ENCODE peak calls at places on chromosomes 6 and 20, in five cellular contexts. One of them, this sample, is unnamed.

GRCh38 chr6:85561750-85562357 is 31.8 kb downstream of the SNX14 start:
- DNase-seq in HL-60: no peak
- DNase-seq in endothelial cell of umbilical vein: no peak
- DNase-seq in H1: no peak
- DNase-seq in stomach: no peak
- DNase-seq in this sample: no peak

GRCh38 chr20:47960769-47961525 is 175.7 kb upstream of the SULF2 start:
- DNase-seq in HL-60: no peak
- DNase-seq in endothelial cell of umbilical vein: no peak
- DNase-seq in H1: no peak
- DNase-seq in stomach: no peak
- DNase-seq in this sample: no peak

GRCh38 chr6:93008385-93008784 is 411.0 kb downstream of the EPHA7 start:
- DNase-seq in HL-60: no peak
- DNase-seq in endothelial cell of umbilical vein: no peak
- DNase-seq in H1: no peak
- DNase-seq in stomach: no peak
- DNase-seq in this sample: no peak

GRCh38 chr6:135411849-135412248 is 85.7 kb downstream of the AHI1 start:
- DNase-seq in HL-60: no peak
- DNase-seq in endothelial cell of umbilical vein: no peak
- DNase-seq in H1: no peak
- DNase-seq in stomach: no peak
- DNase-seq in this sample: no peak

GRCh38 chr20:16475225-16475624 is 98.0 kb downstream of the KIF16B start:
- DNase-seq in HL-60: no peak
- DNase-seq in endothelial cell of umbilical vein: no peak
- DNase-seq in H1: no peak
- DNase-seq in stomach: no peak
- DNase-seq in this sample: no peak

GRCh38 chr20:59010995-59011873 is 4.2 kb upstream of the CTSZ start:
- DNase-seq in HL-60: no peak
- DNase-seq in endothelial cell of umbilical vein: peak; percentile 98
- DNase-seq in H1: peak; percentile 26
- DNase-seq in stomach: peak; percentile 25
- DNase-seq in this sample: no peak

GRCh38 chr6:89986650-89987074 is 92.4 kb downstream of the GJA10 start:
- DNase-seq in HL-60: no peak
- DNase-seq in endothelial cell of umbilical vein: no peak
- DNase-seq in H1: no peak
- DNase-seq in stomach: no peak
- DNase-seq in this sample: no peak

GRCh38 chr6:37171141-37171969 is 1.4 kb downstream of the PIM1 start:
- DNase-seq in HL-60: no peak
- DNase-seq in endothelial cell of umbilical vein: peak; percentile 48
- DNase-seq in H1: peak; percentile 60
- DNase-seq in stomach: peak; percentile 51
- DNase-seq in this sample: peak; percentile 85

GRCh38 chr6:116280161-116280959 is 630 bp upstream of the TSPYL1 start:
- DNase-seq in HL-60: no peak
- DNase-seq in endothelial cell of umbilical vein: no peak
- DNase-seq in H1: no peak
- DNase-seq in stomach: no peak
- DNase-seq in this sample: no peak

GRCh38 chr6:167567142-167568033 is 242.5 kb downstream of the TTLL2 start:
- DNase-seq in HL-60: no peak
- DNase-seq in endothelial cell of umbilical vein: no peak
- DNase-seq in H1: no peak
- DNase-seq in stomach: no peak
- DNase-seq in this sample: no peak

GRCh38 chr6:136647363-136647763 is 97.1 kb upstream of the MAP7 start:
- DNase-seq in HL-60: no peak
- DNase-seq in endothelial cell of umbilical vein: peak; percentile 88
- DNase-seq in H1: no peak
- DNase-seq in stomach: peak; percentile 41
- DNase-seq in this sample: no peak

GRCh38 chr6:32982084-32982701 is 13.8 kb downstream of the BRD2 start:
- DNase-seq in HL-60: no peak
- DNase-seq in endothelial cell of umbilical vein: no peak
- DNase-seq in H1: no peak
- DNase-seq in stomach: no peak
- DNase-seq in this sample: no peak

GRCh38 chr20:61561111-61561830 is 309.2 kb downstream of the CDH4 start:
- DNase-seq in HL-60: no peak
- DNase-seq in endothelial cell of umbilical vein: no peak
- DNase-seq in H1: no peak
- DNase-seq in stomach: no peak
- DNase-seq in this sample: no peak

GRCh38 chr6:144150673-144151009 is 324 bp downstream of the STX11 start:
- DNase-seq in HL-60: no peak
- DNase-seq in endothelial cell of umbilical vein: peak; percentile 56
- DNase-seq in H1: no peak
- DNase-seq in stomach: no peak
- DNase-seq in this sample: no peak

GRCh38 chr6:22361576-22361975 is 64.7 kb upstream of the PRL start:
- DNase-seq in HL-60: no peak
- DNase-seq in endothelial cell of umbilical vein: no peak
- DNase-seq in H1: no peak
- DNase-seq in stomach: no peak
- DNase-seq in this sample: no peak

GRCh38 chr20:62782149-62782892 is 14.0 kb upstream of the MRGBP start:
- DNase-seq in HL-60: no peak
- DNase-seq in endothelial cell of umbilical vein: no peak
- DNase-seq in H1: no peak
- DNase-seq in stomach: no peak
- DNase-seq in this sample: no peak

GRCh38 chr6:127266892-127267741 is 453 bp downstream of the RNF146 start:
- DNase-seq in HL-60: no peak
- DNase-seq in endothelial cell of umbilical vein: peak; percentile 79
- DNase-seq in H1: peak; percentile 84
- DNase-seq in stomach: peak; percentile 48
- DNase-seq in this sample: peak; percentile 75

GRCh38 chr20:51393566-51393965 is 149.0 kb downstream of the NFATC2 start:
- DNase-seq in HL-60: no peak
- DNase-seq in endothelial cell of umbilical vein: peak; percentile 87
- DNase-seq in H1: no peak
- DNase-seq in stomach: no peak
- DNase-seq in this sample: no peak

GRCh38 chr6:88263591-88263990 is 97.4 kb upstream of the CNR1 start:
- DNase-seq in HL-60: peak; percentile 88
- DNase-seq in endothelial cell of umbilical vein: no peak
- DNase-seq in H1: no peak
- DNase-seq in stomach: no peak
- DNase-seq in this sample: no peak

GRCh38 chr6:16684195-16684689 is 77.0 kb downstream of the ATXN1 start:
- DNase-seq in HL-60: peak; percentile 95
- DNase-seq in endothelial cell of umbilical vein: no peak
- DNase-seq in H1: no peak
- DNase-seq in stomach: no peak
- DNase-seq in this sample: no peak

GRCh38 chr6:82419859-82420258 is 56.2 kb downstream of the TPBG start:
- DNase-seq in HL-60: no peak
- DNase-seq in endothelial cell of umbilical vein: no peak
- DNase-seq in H1: no peak
- DNase-seq in stomach: no peak
- DNase-seq in this sample: no peak

GRCh38 chr6:169942173-169942572 is 190.8 kb downstream of the ERMARD start:
- DNase-seq in HL-60: no peak
- DNase-seq in endothelial cell of umbilical vein: no peak
- DNase-seq in H1: no peak
- DNase-seq in stomach: no peak
- DNase-seq in this sample: no peak

GRCh38 chr6:169141706-169142705 is 111.6 kb downstream of the THBS2 start:
- DNase-seq in HL-60: no peak
- DNase-seq in endothelial cell of umbilical vein: no peak
- DNase-seq in H1: no peak
- DNase-seq in stomach: no peak
- DNase-seq in this sample: peak; percentile 67

GRCh38 chr20:25669826-25670422 is 26.7 kb downstream of the ZNF337 start:
- DNase-seq in HL-60: no peak
- DNase-seq in endothelial cell of umbilical vein: no peak
- DNase-seq in H1: no peak
- DNase-seq in stomach: no peak
- DNase-seq in this sample: no peak

GRCh38 chr20:56797023-56797422 is 167.9 kb downstream of the TFAP2C start:
- DNase-seq in HL-60: no peak
- DNase-seq in endothelial cell of umbilical vein: no peak
- DNase-seq in H1: no peak
- DNase-seq in stomach: no peak
- DNase-seq in this sample: no peak

GRCh38 chr6:150576651-150577226 is 22.9 kb upstream of the PLEKHG1 start:
- DNase-seq in HL-60: no peak
- DNase-seq in endothelial cell of umbilical vein: no peak
- DNase-seq in H1: no peak
- DNase-seq in stomach: no peak
- DNase-seq in this sample: no peak

GRCh38 chr6:126054258-126054702 is 67.9 kb downstream of the TRMT11 start:
- DNase-seq in HL-60: no peak
- DNase-seq in endothelial cell of umbilical vein: no peak
- DNase-seq in H1: no peak
- DNase-seq in stomach: no peak
- DNase-seq in this sample: no peak

GRCh38 chr6:11072080-11072479 is 21.6 kb upstream of the SMIM13 start:
- DNase-seq in HL-60: no peak
- DNase-seq in endothelial cell of umbilical vein: no peak
- DNase-seq in H1: no peak
- DNase-seq in stomach: no peak
- DNase-seq in this sample: no peak

GRCh38 chr20:9071976-9072726 is 3.3 kb downstream of the PLCB4 start:
- DNase-seq in HL-60: no peak
- DNase-seq in endothelial cell of umbilical vein: no peak
- DNase-seq in H1: no peak
- DNase-seq in stomach: no peak
- DNase-seq in this sample: no peak

GRCh38 chr6:102387351-102388033 is 994.0 kb downstream of the GRIK2 start:
- DNase-seq in HL-60: no peak
- DNase-seq in endothelial cell of umbilical vein: no peak
- DNase-seq in H1: no peak
- DNase-seq in stomach: no peak
- DNase-seq in this sample: no peak

GRCh38 chr6:142531727-142532126 is 229.9 kb downstream of the ADGRG6 start:
- DNase-seq in HL-60: no peak
- DNase-seq in endothelial cell of umbilical vein: no peak
- DNase-seq in H1: no peak
- DNase-seq in stomach: no peak
- DNase-seq in this sample: no peak

GRCh38 chr6:158627940-158628211 is 16.7 kb downstream of the DYNLT1 start:
- DNase-seq in HL-60: no peak
- DNase-seq in endothelial cell of umbilical vein: no peak
- DNase-seq in H1: no peak
- DNase-seq in stomach: no peak
- DNase-seq in this sample: no peak

GRCh38 chr6:25331085-25331685 is 52.0 kb downstream of the CARMIL1 start:
- DNase-seq in HL-60: no peak
- DNase-seq in endothelial cell of umbilical vein: no peak
- DNase-seq in H1: no peak
- DNase-seq in stomach: no peak
- DNase-seq in this sample: no peak

GRCh38 chr6:43806041-43806757 is 36.2 kb downstream of the VEGFA start:
- DNase-seq in HL-60: no peak
- DNase-seq in endothelial cell of umbilical vein: no peak
- DNase-seq in H1: no peak
- DNase-seq in stomach: peak; percentile 78
- DNase-seq in this sample: no peak

GRCh38 chr20:63387917-63388316 is 26.8 kb upstream of the CHRNA4 start:
- DNase-seq in HL-60: no peak
- DNase-seq in endothelial cell of umbilical vein: no peak
- DNase-seq in H1: no peak
- DNase-seq in stomach: no peak
- DNase-seq in this sample: no peak

GRCh38 chr20:34968020-34968775 is 12.5 kb downstream of the MYH7B start:
- DNase-seq in HL-60: no peak
- DNase-seq in endothelial cell of umbilical vein: no peak
- DNase-seq in H1: no peak
- DNase-seq in stomach: no peak
- DNase-seq in this sample: no peak

GRCh38 chr6:147244832-147245231 is 40.6 kb downstream of the STXBP5 start:
- DNase-seq in HL-60: no peak
- DNase-seq in endothelial cell of umbilical vein: no peak
- DNase-seq in H1: no peak
- DNase-seq in stomach: no peak
- DNase-seq in this sample: no peak

GRCh38 chr6:39214846-39215639 is 14.2 kb downstream of the KCNK5 start:
- DNase-seq in HL-60: no peak
- DNase-seq in endothelial cell of umbilical vein: no peak
- DNase-seq in H1: no peak
- DNase-seq in stomach: peak; percentile 79
- DNase-seq in this sample: no peak
- TF ChIP-seq POLR2AphosphoS5 in HL-60: no peak
- TF ChIP-seq POLR2AphosphoS5 in endothelial cell of umbilical vein: no peak
- TF ChIP-seq POLR2AphosphoS5 in H1: no peak
- TF ChIP-seq POLR2AphosphoS5 in stomach: no peak
- TF ChIP-seq POLR2AphosphoS5 in this sample: no peak

GRCh38 chr6:34414999-34415858 is 10.6 kb downstream of the RPS10 start:
- DNase-seq in HL-60: no peak
- DNase-seq in endothelial cell of umbilical vein: peak; percentile 77
- DNase-seq in H1: no peak
- DNase-seq in stomach: peak; percentile 58
- DNase-seq in this sample: peak; percentile 69
- TF ChIP-seq POLR2AphosphoS5 in HL-60: no peak
- TF ChIP-seq POLR2AphosphoS5 in endothelial cell of umbilical vein: no peak
- TF ChIP-seq POLR2AphosphoS5 in H1: peak; percentile 43
- TF ChIP-seq POLR2AphosphoS5 in stomach: peak; percentile 43
- TF ChIP-seq POLR2AphosphoS5 in this sample: no peak

GRCh38 chr20:21509597-21510331 is 4.1 kb downstream of the NKX2-2 start:
- DNase-seq in HL-60: no peak
- DNase-seq in endothelial cell of umbilical vein: no peak
- DNase-seq in H1: peak; percentile 68
- DNase-seq in stomach: no peak
- DNase-seq in this sample: no peak
- TF ChIP-seq POLR2AphosphoS5 in HL-60: no peak
- TF ChIP-seq POLR2AphosphoS5 in endothelial cell of umbilical vein: no peak
- TF ChIP-seq POLR2AphosphoS5 in H1: no peak
- TF ChIP-seq POLR2AphosphoS5 in stomach: no peak
- TF ChIP-seq POLR2AphosphoS5 in this sample: no peak

GRCh38 chr20:52933867-52934266 is 38.3 kb upstream of the TSHZ2 start:
- DNase-seq in HL-60: no peak
- DNase-seq in endothelial cell of umbilical vein: no peak
- DNase-seq in H1: no peak
- DNase-seq in stomach: no peak
- DNase-seq in this sample: no peak
- TF ChIP-seq POLR2AphosphoS5 in HL-60: no peak
- TF ChIP-seq POLR2AphosphoS5 in endothelial cell of umbilical vein: no peak
- TF ChIP-seq POLR2AphosphoS5 in H1: no peak
- TF ChIP-seq POLR2AphosphoS5 in stomach: no peak
- TF ChIP-seq POLR2AphosphoS5 in this sample: no peak

DNA sequence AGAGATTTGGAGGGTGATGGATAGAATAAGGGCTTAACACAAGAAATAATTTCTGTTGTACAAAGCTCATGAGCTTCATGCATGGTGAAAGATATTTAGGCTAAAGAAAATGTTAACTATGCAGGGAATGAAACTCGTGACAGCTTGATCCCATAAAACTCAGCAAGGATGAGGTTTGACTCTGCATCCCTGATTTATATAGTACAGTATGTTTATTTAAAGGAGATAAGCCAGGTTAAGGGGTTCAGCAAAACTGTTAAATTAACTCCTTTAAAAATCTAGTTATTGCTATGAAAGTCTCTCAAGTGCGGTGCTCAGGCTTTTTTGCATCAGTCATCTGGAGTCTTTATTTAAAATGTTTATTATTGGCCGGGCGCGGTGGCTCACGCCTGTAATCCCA is 326.4 kb downstream of the LAMA2 start:
- DNase-seq in HL-60: no peak
- DNase-seq in endothelial cell of umbilical vein: no peak
- DNase-seq in H1: no peak
- DNase-seq in stomach: no peak
- DNase-seq in this sample: no peak
- TF ChIP-seq POLR2AphosphoS5 in HL-60: no peak
- TF ChIP-seq POLR2AphosphoS5 in endothelial cell of umbilical vein: no peak
- TF ChIP-seq POLR2AphosphoS5 in H1: no peak
- TF ChIP-seq POLR2AphosphoS5 in stomach: no peak
- TF ChIP-seq POLR2AphosphoS5 in this sample: no peak

This sample was measured in suprapubic skin.